ENCODE peak calls at places on chromosomes 6 and 20, in seven cellular contexts. One of them, this sample, is unnamed.

GRCh38 chr6:75673885-75674284 is 72.2 kb downstream of the SENP6 start:
- DNase-seq in ovary: no peak
- DNase-seq in IMR-90: no peak
- DNase-seq in GM23248: no peak
- DNase-seq in HCT116: no peak
- DNase-seq in sigmoid colon: no peak
- DNase-seq in caudate nucleus: no peak
- DNase-seq in this sample: no peak

GRCh38 chr6:54910326-54910952 is 63.9 kb downstream of the FAM83B start:
- DNase-seq in caudate nucleus: no peak
- DNase-seq in HCT116: no peak
- DNase-seq in ovary: no peak
- DNase-seq in GM23248: peak; percentile 0
- DNase-seq in IMR-90: peak; percentile 8
- DNase-seq in sigmoid colon: peak; percentile 41
- DNase-seq in this sample: no peak

GRCh38 chr20:62405981-62406513 is 1.0 kb downstream of the CABLES2 start:
- DNase-seq in IMR-90: no peak
- DNase-seq in caudate nucleus: no peak
- DNase-seq in ovary: no peak
- DNase-seq in sigmoid colon: no peak
- DNase-seq in GM23248: no peak
- DNase-seq in HCT116: no peak
- DNase-seq in this sample: no peak

GRCh38 chr6:134984821-134985220 is 34.9 kb upstream of the ALDH8A1 start:
- DNase-seq in GM23248: peak; percentile 4
- DNase-seq in IMR-90: peak; percentile 67
- DNase-seq in ovary: no peak
- DNase-seq in caudate nucleus: no peak
- DNase-seq in sigmoid colon: no peak
- DNase-seq in HCT116: no peak
- DNase-seq in this sample: no peak

GRCh38 chr6:56235245-56235644 is 12.1 kb downstream of the COL21A1 start:
- DNase-seq in IMR-90: peak; percentile 16
- DNase-seq in sigmoid colon: no peak
- DNase-seq in HCT116: no peak
- DNase-seq in GM23248: no peak
- DNase-seq in caudate nucleus: no peak
- DNase-seq in ovary: no peak
- DNase-seq in this sample: no peak

GRCh38 chr6:4085329-4085695 is 6.4 kb upstream of the FAM217A start:
- DNase-seq in ovary: no peak
- DNase-seq in caudate nucleus: no peak
- DNase-seq in sigmoid colon: no peak
- DNase-seq in HCT116: no peak
- DNase-seq in GM23248: peak; percentile 68
- DNase-seq in IMR-90: peak; percentile 72
- DNase-seq in this sample: no peak

GRCh38 chr6:76940186-76940585 is 523.1 kb downstream of the HTR1B start:
- DNase-seq in GM23248: peak; percentile 45
- DNase-seq in ovary: no peak
- DNase-seq in IMR-90: no peak
- DNase-seq in caudate nucleus: no peak
- DNase-seq in sigmoid colon: no peak
- DNase-seq in HCT116: no peak
- DNase-seq in this sample: no peak

GRCh38 chr6:36028088-36028886 is 679 bp downstream of the MAPK14 start:
- DNase-seq in caudate nucleus: no peak
- DNase-seq in HCT116: no peak
- DNase-seq in ovary: peak; percentile 32
- DNase-seq in IMR-90: peak; percentile 12
- DNase-seq in sigmoid colon: peak; percentile 73
- DNase-seq in GM23248: peak; percentile 60
- DNase-seq in this sample: peak; percentile 19

GRCh38 chr6:135162678-135163439 is 18.2 kb upstream of the MYB start:
- DNase-seq in sigmoid colon: no peak
- DNase-seq in IMR-90: no peak
- DNase-seq in ovary: no peak
- DNase-seq in caudate nucleus: no peak
- DNase-seq in HCT116: peak; percentile 68
- DNase-seq in GM23248: peak; percentile 31
- DNase-seq in this sample: no peak

GRCh38 chr6:44004625-44005506 is 122.4 kb downstream of the MRPL14 start:
- DNase-seq in HCT116: no peak
- DNase-seq in caudate nucleus: no peak
- DNase-seq in sigmoid colon: no peak
- DNase-seq in ovary: no peak
- DNase-seq in IMR-90: peak; percentile 33
- DNase-seq in GM23248: peak; percentile 35
- DNase-seq in this sample: no peak

GRCh38 chr6:159204605-159205004 is 35.4 kb downstream of the FNDC1 start:
- DNase-seq in ovary: no peak
- DNase-seq in caudate nucleus: no peak
- DNase-seq in sigmoid colon: no peak
- DNase-seq in HCT116: no peak
- DNase-seq in GM23248: no peak
- DNase-seq in IMR-90: no peak
- DNase-seq in this sample: no peak

GRCh38 chr6:33172307-33173227 is 19.7 kb downstream of the COL11A2 start:
- DNase-seq in caudate nucleus: no peak
- DNase-seq in IMR-90: peak; percentile 49
- DNase-seq in GM23248: peak; percentile 66
- DNase-seq in HCT116: peak; percentile 13
- DNase-seq in sigmoid colon: no peak
- DNase-seq in ovary: no peak
- DNase-seq in this sample: no peak

GRCh38 chr6:110786271-110786670 is 29.0 kb downstream of the CDK19 start:
- DNase-seq in sigmoid colon: no peak
- DNase-seq in GM23248: no peak
- DNase-seq in HCT116: no peak
- DNase-seq in caudate nucleus: no peak
- DNase-seq in IMR-90: no peak
- DNase-seq in ovary: no peak
- DNase-seq in this sample: no peak

GRCh38 chr6:110814488-110815259 is 595 bp downstream of the CDK19 start:
- DNase-seq in IMR-90: peak; percentile 45
- DNase-seq in caudate nucleus: no peak
- DNase-seq in GM23248: peak; percentile 84
- DNase-seq in sigmoid colon: peak; percentile 80
- DNase-seq in HCT116: no peak
- DNase-seq in ovary: peak; percentile 55
- DNase-seq in this sample: peak; percentile 51

GRCh38 chr6:137165375-137166246 is 7.8 kb downstream of the IL22RA2 start:
- DNase-seq in sigmoid colon: no peak
- DNase-seq in caudate nucleus: no peak
- DNase-seq in HCT116: peak; percentile 6
- DNase-seq in GM23248: peak; percentile 55
- DNase-seq in ovary: no peak
- DNase-seq in IMR-90: no peak
- DNase-seq in this sample: no peak

GRCh38 chr6:158213925-158214674 is 46.0 kb downstream of the GTF2H5 start:
- DNase-seq in caudate nucleus: no peak
- DNase-seq in HCT116: peak; percentile 75
- DNase-seq in IMR-90: peak; percentile 83
- DNase-seq in GM23248: peak; percentile 90
- DNase-seq in sigmoid colon: peak; percentile 74
- DNase-seq in ovary: peak; percentile 41
- DNase-seq in this sample: peak; percentile 44

GRCh38 chr6:106084106-106084963 is 1.8 kb upstream of the PRDM1 start:
- DNase-seq in ovary: no peak
- DNase-seq in GM23248: peak; percentile 90
- DNase-seq in caudate nucleus: no peak
- DNase-seq in HCT116: peak; percentile 72
- DNase-seq in sigmoid colon: no peak
- DNase-seq in IMR-90: peak; percentile 92
- DNase-seq in this sample: no peak

GRCh38 chr6:13485923-13486557 is 1.4 kb downstream of the GFOD1 start:
- DNase-seq in HCT116: no peak
- DNase-seq in IMR-90: peak; percentile 30
- DNase-seq in ovary: no peak
- DNase-seq in sigmoid colon: peak; percentile 74
- DNase-seq in caudate nucleus: no peak
- DNase-seq in GM23248: peak; percentile 64
- DNase-seq in this sample: peak; percentile 38

GRCh38 chr20:4488407-4489339 is 233.0 kb upstream of the PRND start:
- DNase-seq in GM23248: peak; percentile 94
- DNase-seq in IMR-90: peak; percentile 85
- DNase-seq in HCT116: no peak
- DNase-seq in sigmoid colon: no peak
- DNase-seq in ovary: no peak
- DNase-seq in caudate nucleus: no peak
- DNase-seq in this sample: no peak

GRCh38 chr6:166446567-166447065 is 63.9 kb upstream of the MPC1 start:
- DNase-seq in sigmoid colon: no peak
- DNase-seq in IMR-90: peak; percentile 15
- DNase-seq in caudate nucleus: no peak
- DNase-seq in ovary: no peak
- DNase-seq in HCT116: no peak
- DNase-seq in GM23248: no peak
- DNase-seq in this sample: no peak

GRCh38 chr6:30774701-30775100 is 30.4 kb upstream of the IER3 start:
- DNase-seq in IMR-90: no peak
- DNase-seq in GM23248: no peak
- DNase-seq in HCT116: no peak
- DNase-seq in ovary: no peak
- DNase-seq in sigmoid colon: peak; percentile 68
- DNase-seq in caudate nucleus: no peak
- DNase-seq in this sample: no peak
- H3K27ac ChIP-seq in IMR-90: no peak overlapping the region
- H3K27ac ChIP-seq in GM23248: no peak overlapping the region
- H3K27ac ChIP-seq in HCT116: no peak overlapping the region
- H3K27ac ChIP-seq in ovary: no peak overlapping the region
- H3K27ac ChIP-seq in sigmoid colon: peak overlapping the region; percentile 7
- H3K27ac ChIP-seq in caudate nucleus: no peak overlapping the region
- H3K27ac ChIP-seq in this sample: no peak overlapping the region

DNA sequence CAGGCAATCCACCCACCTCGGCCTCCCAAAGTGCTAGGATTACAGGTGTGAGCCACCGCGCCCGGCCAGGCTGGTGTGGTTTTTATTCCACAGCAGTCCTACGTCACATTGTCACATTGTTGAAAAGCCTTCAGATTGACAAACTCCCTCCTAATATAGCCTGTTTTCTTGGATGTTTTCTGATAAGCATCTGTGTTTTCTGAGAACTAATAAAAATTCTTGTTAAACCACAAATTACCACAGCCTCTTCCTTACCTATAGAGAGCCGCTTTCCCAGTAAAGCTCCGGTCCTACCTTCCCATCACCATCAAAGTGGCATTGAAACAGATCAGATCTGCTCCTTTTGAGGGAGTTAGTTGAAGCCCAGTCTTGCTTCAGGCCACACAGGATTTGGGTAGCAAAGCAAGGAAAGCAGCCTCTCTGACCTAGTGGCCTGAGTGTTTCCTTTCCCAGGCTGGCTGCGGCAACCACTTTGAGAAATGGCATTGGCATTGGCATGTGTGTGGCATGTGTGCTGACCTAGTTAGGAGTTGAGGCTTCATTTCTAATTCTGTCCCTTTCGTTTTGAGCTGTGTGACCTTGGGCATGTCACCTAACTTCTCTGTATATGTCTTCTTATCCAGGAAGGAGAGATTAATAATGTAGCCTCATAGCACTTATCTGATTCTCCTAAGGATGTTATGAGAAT is 1.7 kb upstream of the PKIG start:
- DNase-seq in HCT116: no peak
- DNase-seq in IMR-90: no peak
- DNase-seq in sigmoid colon: no peak
- DNase-seq in caudate nucleus: no peak
- DNase-seq in GM23248: no peak
- DNase-seq in ovary: no peak
- DNase-seq in this sample: no peak
- H3K27ac ChIP-seq in HCT116: no peak overlapping the region
- H3K27ac ChIP-seq in IMR-90: no peak overlapping the region
- H3K27ac ChIP-seq in sigmoid colon: peak overlapping the region; percentile 79
- H3K27ac ChIP-seq in caudate nucleus: no peak overlapping the region
- H3K27ac ChIP-seq in GM23248: no peak overlapping the region
- H3K27ac ChIP-seq in ovary: no peak overlapping the region
- H3K27ac ChIP-seq in this sample: no peak overlapping the region

DNA sequence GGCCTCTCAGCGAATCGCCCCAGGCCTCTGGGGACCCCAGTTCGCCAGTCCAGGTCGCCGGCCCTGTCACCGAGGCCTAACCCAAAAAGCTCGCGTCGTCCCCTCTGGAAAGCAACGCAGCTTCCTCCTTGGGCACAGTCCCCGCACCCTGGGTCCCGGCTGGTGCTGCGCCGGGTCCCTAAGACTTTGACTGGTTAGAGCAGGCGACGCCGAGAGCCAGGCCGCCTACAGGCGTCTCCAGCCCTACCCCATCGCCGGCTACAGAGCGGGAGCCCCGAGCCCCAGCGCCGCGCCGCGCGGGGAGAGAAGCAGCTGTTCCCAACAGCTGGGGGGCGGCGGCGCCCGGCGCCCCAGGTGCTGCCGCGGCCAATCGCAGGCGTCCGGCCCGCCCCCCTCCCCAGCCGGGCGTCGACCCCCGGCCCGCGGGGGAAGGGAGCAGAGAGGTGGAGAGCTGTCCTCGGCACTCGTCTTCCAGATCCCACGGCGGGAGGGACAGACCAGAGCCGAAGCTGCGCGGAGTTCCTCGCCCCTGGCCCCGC is 540 bp upstream of the RBM24 start:
- DNase-seq in caudate nucleus: no peak
- DNase-seq in IMR-90: no peak
- DNase-seq in ovary: peak; percentile 44
- DNase-seq in sigmoid colon: peak; percentile 77
- DNase-seq in GM23248: peak; percentile 61
- DNase-seq in HCT116: no peak
- DNase-seq in this sample: no peak
- H3K27ac ChIP-seq in caudate nucleus: peak overlapping the region; percentile 40
- H3K27ac ChIP-seq in IMR-90: peak overlapping the region; percentile 40
- H3K27ac ChIP-seq in ovary: peak overlapping the region; percentile 72
- H3K27ac ChIP-seq in sigmoid colon: peak overlapping the region; percentile 92
- H3K27ac ChIP-seq in GM23248: no peak overlapping the region
- H3K27ac ChIP-seq in HCT116: no peak overlapping the region
- H3K27ac ChIP-seq in this sample: no peak overlapping the region

DNA sequence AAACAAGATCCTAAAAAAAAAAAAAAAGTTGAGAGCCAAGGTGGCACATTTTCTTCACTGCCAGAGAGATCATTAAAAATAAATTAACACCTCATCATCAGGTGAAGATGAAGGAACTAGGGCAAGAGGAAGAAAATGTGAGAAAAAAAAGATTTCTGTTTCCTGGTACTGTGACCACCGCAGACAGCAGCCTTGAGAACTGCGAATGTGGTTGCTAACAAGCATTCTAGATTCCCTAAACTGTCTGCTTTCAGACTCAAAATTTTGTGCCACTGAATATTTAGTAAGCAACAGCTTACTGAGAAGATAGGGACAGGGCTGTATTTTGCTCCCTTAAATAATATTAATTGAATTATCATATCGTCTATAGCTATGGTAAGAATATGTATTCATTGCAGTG is 24.1 kb upstream of the MBOAT1 start:
- DNase-seq in sigmoid colon: no peak
- DNase-seq in GM23248: no peak
- DNase-seq in ovary: no peak
- DNase-seq in IMR-90: no peak
- DNase-seq in caudate nucleus: no peak
- DNase-seq in HCT116: no peak
- DNase-seq in this sample: no peak
- H3K27ac ChIP-seq in sigmoid colon: no peak overlapping the region
- H3K27ac ChIP-seq in GM23248: no peak overlapping the region
- H3K27ac ChIP-seq in ovary: no peak overlapping the region
- H3K27ac ChIP-seq in IMR-90: no peak overlapping the region
- H3K27ac ChIP-seq in caudate nucleus: no peak overlapping the region
- H3K27ac ChIP-seq in HCT116: no peak overlapping the region
- H3K27ac ChIP-seq in this sample: no peak overlapping the region